ENCODE peak calls at places on chromosomes 6 and 20, in eight cellular contexts. R is HCT116, D is GM12878, M is mammary epithelial cell, A is MM.1S, P is IMR-90, W is A549, Y is hepatocyte. X is an unnamed sample.

GRCh38 chr6:46715106-46715505 is 20.1 kb downstream of the PLA2G7 start:
- DNase-seq in P (no peak), W (no peak), Y (no peak), R (no peak), D (no peak), A (no peak), M (peak), X (no peak)

GRCh38 chr20:53940883-53941546 is 129.4 kb downstream of the BCAS1 start:
- DNase-seq in R (no peak), D (no peak), W (peak), A (peak), M (peak), Y (no peak), P (peak), X (no peak)

GRCh38 chr6:138844203-138844602 is 48.3 kb downstream of the ECT2L start:
- DNase-seq in P (peak), M (no peak), A (no peak), Y (peak), R (no peak), D (no peak), W (no peak), X (no peak)

GRCh38 chr20:4998160-4998651 is 3.1 kb downstream of the SLC23A2 start:
- DNase-seq in D (peak), M (no peak), R (no peak), Y (no peak), P (no peak), W (peak), A (no peak), X (no peak)

GRCh38 chr20:37325206-37325605 is 20.7 kb upstream of the SRC start:
- DNase-seq in M (no peak), W (no peak), P (no peak), A (no peak), D (no peak), Y (no peak), R (no peak), X (no peak)

GRCh38 chr6:158284340-158285210 is 27.7 kb upstream of the TULP4 start:
- DNase-seq in W (peak), P (peak), Y (peak), M (peak), A (peak), D (no peak), R (no peak), X (no peak)

GRCh38 chr6:11241793-11242201 is 9.3 kb upstream of the NEDD9 start:
- DNase-seq in W (no peak), R (no peak), P (no peak), A (no peak), Y (peak), D (no peak), M (no peak), X (no peak)

GRCh38 chr20:52975024-52975732 is 3.0 kb downstream of the TSHZ2 start:
- DNase-seq in Y (no peak), A (no peak), P (no peak), D (peak), M (peak), W (no peak), R (no peak), X (no peak)

GRCh38 chr6:100897671-100898070 is 16.5 kb upstream of the ASCC3 start:
- DNase-seq in M (no peak), Y (no peak), A (no peak), D (no peak), R (no peak), W (no peak), P (no peak), X (no peak)

GRCh38 chr20:22916121-22916842 is 118.8 kb upstream of the SSTR4 start:
- DNase-seq in M (no peak), R (no peak), D (no peak), W (no peak), P (no peak), Y (no peak), A (no peak), X (peak)

GRCh38 chr6:33983109-33983475 is 162.8 kb downstream of the GRM4 start:
- DNase-seq in P (peak), Y (peak), A (peak), D (no peak), W (peak), R (peak), M (no peak), X (peak)

GRCh38 chr6:37005061-37005810 is at the start of gene FGD2:
- DNase-seq in Y (no peak), W (no peak), R (no peak), P (no peak), D (no peak), A (no peak), M (no peak), X (no peak)

GRCh38 chr6:167651251-167652041 is 175.3 kb upstream of the AFDN start:
- DNase-seq in D (no peak), P (no peak), R (no peak), A (no peak), M (no peak), Y (no peak), W (no peak), X (no peak)

GRCh38 chr6:1088441-1089001 is 223.4 kb upstream of the FOXQ1 start:
- DNase-seq in W (no peak), A (no peak), P (no peak), M (no peak), Y (no peak), R (no peak), D (no peak), X (no peak)

GRCh38 chr20:23165307-23165750 is 79.2 kb upstream of the CD93 start:
- DNase-seq in Y (peak), P (no peak), M (no peak), D (no peak), R (no peak), W (no peak), A (no peak), X (no peak)

GRCh38 chr20:46406986-46407670 is 713 bp upstream of the ELMO2 start:
- DNase-seq in R (peak), A (peak), P (peak), M (peak), Y (peak), D (peak), W (no peak), X (peak)

GRCh38 chr20:8310618-8311017 is 178.6 kb downstream of the PLCB1 start:
- DNase-seq in D (no peak), A (no peak), Y (no peak), P (no peak), W (no peak), M (no peak), R (no peak), X (no peak)

GRCh38 chr6:170434114-170434820 is 118.8 kb downstream of the PSMB1 start:
- DNase-seq in M (no peak), A (no peak), D (no peak), R (no peak), Y (no peak), P (peak), W (no peak), X (peak)

GRCh38 chr6:17737704-17738252 is 31.1 kb upstream of the NUP153 start:
- DNase-seq in P (no peak), D (no peak), M (no peak), A (no peak), R (no peak), Y (no peak), W (no peak), X (no peak)

GRCh38 chr6:66735106-66735890 is 1028.3 kb upstream of the EYS start:
- DNase-seq in R (no peak), A (no peak), D (no peak), P (no peak), W (no peak), Y (no peak), M (no peak), X (no peak)

GRCh38 chr6:162572240-162572639 is 155.3 kb downstream of the PRKN start:
- DNase-seq in M (no peak), P (no peak), W (no peak), D (no peak), R (no peak), Y (no peak), A (no peak), X (no peak)

GRCh38 chr6:33091957-33092356 is 16.2 kb downstream of the HLA-DPB1 start:
- DNase-seq in M (no peak), D (no peak), W (peak), P (no peak), A (peak), Y (no peak), R (peak), X (no peak)

GRCh38 chr6:101853686-101854085 is 460.2 kb downstream of the GRIK2 start:
- DNase-seq in P (no peak), W (no peak), M (no peak), R (no peak), A (no peak), D (no peak), Y (no peak), X (no peak)

GRCh38 chr20:48841861-48842529 is 14.2 kb upstream of the PREX1 start:
- DNase-seq in D (no peak), Y (no peak), W (peak), R (no peak), P (peak), M (peak), A (no peak), X (peak)

GRCh38 chr6:80457044-80457933 is 350.8 kb downstream of the BCKDHB start:
- DNase-seq in Y (peak), A (no peak), D (no peak), W (peak), R (peak), M (peak), P (peak), X (peak)

GRCh38 chr20:46285740-46286139 is 22.6 kb downstream of the CDH22 start:
- DNase-seq in M (no peak), P (no peak), Y (no peak), R (no peak), A (no peak), D (no peak), W (no peak), X (no peak)

GRCh38 chr20:46179811-46180326 is 61.8 kb downstream of the CD40 start:
- DNase-seq in P (no peak), R (no peak), Y (no peak), M (no peak), D (no peak), W (no peak), A (no peak), X (no peak)

GRCh38 chr20:64165866-64166600 is 1.8 kb downstream of the MYT1 start:
- DNase-seq in D (no peak), A (no peak), P (no peak), R (no peak), Y (no peak), M (no peak), W (no peak), X (no peak)

GRCh38 chr20:2878515-2878914 is 5.2 kb downstream of the PTPRA start:
- DNase-seq in M (no peak), Y (no peak), W (no peak), P (no peak), A (no peak), R (no peak), D (no peak), X (no peak)

GRCh38 chr20:2874456-2874855 is 1.2 kb downstream of the PTPRA start:
- DNase-seq in D (no peak), P (peak), A (no peak), M (no peak), R (no peak), Y (no peak), W (no peak), X (no peak)

GRCh38 chr20:2873010-2873746 is at the start of gene PTPRA:
- DNase-seq in R (peak), Y (peak), M (peak), A (peak), W (peak), D (peak), P (peak), X (peak)

GRCh38 chr20:2873747-2874041 is 413 bp downstream of the PTPRA start:
- DNase-seq in D (no peak), M (no peak), R (no peak), A (peak), W (no peak), P (peak), Y (peak), X (no peak)

DNA sequence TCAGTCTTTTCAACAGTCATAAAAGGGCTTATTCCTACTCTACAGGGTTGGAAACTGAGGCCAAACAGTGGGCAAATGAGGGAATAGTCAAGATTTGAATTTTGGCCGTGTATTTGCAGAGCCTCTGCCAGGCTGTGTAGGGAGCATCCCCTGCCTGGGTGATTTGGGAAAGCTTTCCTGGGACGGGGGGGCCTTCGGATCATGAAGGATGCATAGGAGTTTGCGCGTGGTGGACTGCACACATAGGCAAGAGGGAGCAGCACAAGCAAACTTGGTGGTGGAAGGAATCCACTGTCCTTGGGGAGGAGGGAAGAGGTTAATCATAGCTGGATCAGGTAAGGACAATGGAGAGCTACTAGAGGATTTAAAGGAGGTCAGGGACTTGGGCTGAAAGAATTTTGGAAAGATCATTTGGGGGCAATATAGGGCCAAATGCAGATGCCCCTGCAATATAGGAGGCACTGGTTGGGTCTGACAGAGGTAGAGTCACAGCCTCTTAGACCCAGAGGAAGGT is 2.5 kb downstream of the PTPRA start:
- DNase-seq in W (no peak), A (no peak), P (no peak), M (no peak), Y (no peak), R (no peak), D (no peak), X (no peak)
- H3K4me2 ChIP-seq in W (no peak), A (no peak), P (no peak), M (no peak), Y (no peak), R (no peak), D (peak), X (peak)

DNA sequence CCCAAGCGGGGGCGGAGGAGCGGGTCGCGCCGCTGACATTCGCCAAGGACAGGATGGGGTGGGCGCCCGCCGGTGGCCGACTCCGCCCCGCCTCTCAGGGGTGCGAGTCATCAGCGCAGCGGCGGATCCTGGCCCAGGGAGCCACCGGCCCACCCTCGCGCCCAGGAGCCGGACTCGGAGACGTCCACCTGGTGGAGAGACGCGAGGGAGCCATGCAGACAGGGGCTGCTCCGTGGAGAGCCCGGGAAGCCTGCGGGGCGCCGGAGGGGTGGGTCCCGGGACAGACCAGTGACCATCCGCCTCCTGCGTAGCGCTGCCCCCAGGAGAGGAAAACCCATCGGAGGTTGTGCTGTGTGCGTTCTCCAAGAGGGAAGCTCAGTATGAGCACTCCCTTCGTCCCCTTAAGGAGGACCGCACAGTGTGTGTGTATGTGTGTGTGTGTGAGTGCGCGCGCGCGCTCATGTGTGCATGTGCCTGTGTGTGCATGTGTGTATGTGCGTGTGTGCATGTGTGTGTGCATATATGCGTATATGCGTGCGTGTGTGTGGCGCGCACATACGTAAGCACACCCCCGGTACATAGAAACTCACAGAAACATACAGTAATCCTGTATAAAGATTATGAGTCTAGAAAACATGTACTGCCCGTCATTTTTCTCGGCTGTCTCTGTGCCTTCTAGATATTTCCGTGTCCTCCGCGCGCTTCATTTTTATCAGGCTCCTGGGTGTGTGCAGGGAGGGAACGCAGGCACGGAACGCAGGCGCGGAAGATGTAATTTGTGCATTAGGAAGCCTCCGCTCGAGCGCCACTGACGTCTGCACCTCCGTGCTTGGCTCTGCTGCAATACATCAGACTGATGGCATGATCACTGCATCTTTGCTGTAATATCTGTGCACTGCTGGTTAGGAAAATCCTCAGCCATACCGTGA is 158.9 kb downstream of the TBXT start:
- DNase-seq in P (peak), M (no peak), W (peak), Y (peak), A (no peak), D (no peak), R (no peak), X (no peak)
- TF ChIP-seq CTCF in P (peak), M (no peak), W (no peak), Y (no peak), A (no peak), D (no peak), R (no peak), X (no peak)

GRCh38 chr6:53850527-53850926 is 55.7 kb downstream of the LRRC1 start:
- DNase-seq in M (no peak), P (no peak), D (no peak), A (no peak), W (no peak), Y (no peak), R (no peak), X (no peak)

GRCh38 chr6:53845290-53846073 is 50.7 kb downstream of the LRRC1 start:
- DNase-seq in W (no peak), P (no peak), D (no peak), Y (no peak), M (no peak), R (no peak), A (no peak), X (no peak)

GRCh38 chr6:53851561-53851960 is 56.8 kb downstream of the LRRC1 start:
- DNase-seq in R (no peak), A (no peak), P (peak), M (no peak), W (no peak), Y (no peak), D (no peak), X (no peak)

GRCh38 chr6:53847796-53848314 is 53.0 kb downstream of the LRRC1 start:
- DNase-seq in M (no peak), D (no peak), W (no peak), A (no peak), R (no peak), P (no peak), Y (no peak), X (no peak)

GRCh38 chr6:53846250-53846649 is 51.4 kb downstream of the LRRC1 start:
- DNase-seq in D (no peak), M (no peak), P (no peak), W (no peak), R (no peak), A (no peak), Y (no peak), X (no peak)
- H3K4me2 ChIP-seq in D (no peak), M (no peak), P (no peak), W (no peak), R (no peak), A (no peak), Y (no peak), X (no peak)

DNA sequence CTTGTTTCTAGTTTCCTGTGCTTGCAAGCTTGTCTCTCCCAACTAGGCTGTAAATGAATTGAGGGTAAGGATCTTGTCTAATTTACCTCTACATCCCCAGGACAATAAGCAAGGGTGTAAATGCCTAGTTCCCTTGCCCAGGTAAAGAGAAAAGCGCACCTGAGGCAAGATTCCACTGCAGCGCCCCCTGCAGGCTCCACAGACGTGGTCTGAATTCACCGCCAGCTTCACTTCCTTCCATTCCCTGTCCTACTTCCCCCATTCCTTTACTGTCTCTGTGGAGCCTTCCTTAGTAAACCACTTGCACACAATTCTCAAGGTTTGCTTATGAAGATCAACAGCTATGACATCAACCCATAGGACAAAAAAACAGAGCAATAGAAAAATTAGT is 42.3 kb downstream of the ANKEF1 start:
- DNase-seq in D (no peak), P (no peak), W (no peak), M (no peak), R (no peak), Y (peak), A (no peak), X (no peak)
- TF ChIP-seq CTCF in D (peak), P (no peak), W (peak), M (peak), R (peak), Y (peak), A (peak), X (peak)

GRCh38 chr6:128659878-128660622 is 139.7 kb upstream of the PTPRK start:
- DNase-seq in R (no peak), W (no peak), D (no peak), Y (no peak), P (no peak), A (no peak), M (peak), X (no peak)

GRCh38 chr6:128655978-128656498 is 135.6 kb upstream of the PTPRK start:
- DNase-seq in D (peak), Y (no peak), W (peak), M (peak), A (no peak), P (peak), R (peak), X (peak)

DNA sequence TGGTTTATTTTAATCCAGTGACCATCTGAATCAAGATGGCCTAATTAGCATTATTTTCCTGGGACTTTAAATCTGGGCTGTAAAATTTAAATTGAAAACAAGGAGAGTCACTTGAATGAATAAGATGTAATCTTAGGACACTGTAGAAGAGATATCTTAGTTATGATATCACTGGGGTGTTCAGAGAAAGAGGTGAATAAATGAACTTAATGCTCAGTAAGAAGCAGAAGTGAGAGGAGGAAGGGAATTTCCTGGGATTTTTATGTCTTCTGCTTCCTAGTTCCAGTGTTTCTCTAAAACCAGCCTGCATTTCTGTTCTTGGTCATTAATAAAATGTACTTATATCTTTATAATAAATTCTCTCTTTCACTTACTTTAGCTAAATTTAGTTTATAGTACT is 136.8 kb upstream of the PTPRK start:
- DNase-seq in P (peak), R (no peak), Y (no peak), W (no peak), M (no peak), D (no peak), A (no peak), X (no peak)
- H3K4me2 ChIP-seq in P (no peak), R (no peak), Y (no peak), W (no peak), M (no peak), D (no peak), A (no peak), X (no peak)

GRCh38 chr6:26316291-26316690 is 48.7 kb upstream of the BTN3A2 start:
- DNase-seq in R (no peak), M (no peak), A (no peak), P (no peak), D (no peak), W (no peak), Y (no peak), X (no peak)

GRCh38 chr6:26318459-26319404 is 46.3 kb upstream of the BTN3A2 start:
- DNase-seq in R (no peak), Y (no peak), W (no peak), A (no peak), P (no peak), M (no peak), D (no peak), X (no peak)

GRCh38 chr6:26317503-26317902 is 47.5 kb upstream of the BTN3A2 start:
- DNase-seq in W (no peak), R (no peak), D (no peak), M (no peak), P (no peak), Y (no peak), A (no peak), X (no peak)

GRCh38 chr6:26321005-26321404 is 44.0 kb upstream of the BTN3A2 start:
- DNase-seq in P (no peak), A (no peak), Y (no peak), R (no peak), W (no peak), D (no peak), M (no peak), X (no peak)

GRCh38 chr6:26319405-26320128 is 45.4 kb upstream of the BTN3A2 start:
- DNase-seq in A (no peak), P (no peak), M (no peak), R (no peak), Y (no peak), D (no peak), W (no peak), X (no peak)
- TF ChIP-seq CTCF in A (no peak), P (no peak), M (no peak), R (no peak), Y (peak), D (no peak), W (no peak), X (no peak)